ENCODE peak calls at places on chromosomes 12 and 14, in nine cellular contexts. Y is hypothalamus; P is NCI-H748 treated with DMSO at 0.1 percent for 48 hours; D is stimulated activated naive CD4-positive, alpha-beta T cell; J is CD8-positive, alpha-beta T cell; O is astrocyte; M is RWPE1; I is EH; W is H54. A is an unnamed sample.

GRCh38 chr14:71354801-71355200 is 447.5 kb downstream of the PCNX1 start:
- DNase-seq in Y (no peak), P (no peak), D (no peak), J (no peak), O (peak; percentile 69), M (peak; percentile 50), I (peak; percentile 49), W (no peak), A (no peak)

GRCh38 chr12:57164966-57165365 is 17.5 kb upstream of the LRP1-AS start:
- DNase-seq in Y (no peak), P (no peak), D (no peak), J (no peak), O (peak; percentile 59), M (no peak), I (peak; percentile 23), W (peak; percentile 61), A (no peak)

GRCh38 chr14:44448816-44449411 is 58.2 kb downstream of the FSCB start:
- DNase-seq in Y (no peak), P (no peak), D (no peak), J (no peak), O (no peak), M (no peak), I (no peak), W (no peak), A (no peak)

GRCh38 chr14:101122114-101122854 is 218.8 kb upstream of the RTL1 start:
- DNase-seq in Y (no peak), P (no peak), D (no peak), J (peak; percentile 8), O (no peak), M (no peak), I (no peak), W (no peak), A (no peak)

GRCh38 chr14:95133282-95133681 is 24.0 kb downstream of the DICER1 start:
- DNase-seq in Y (no peak), P (no peak), D (no peak), J (no peak), O (no peak), M (no peak), I (no peak), W (no peak), A (no peak)

GRCh38 chr12:1130164-1130563 is 139.1 kb downstream of the ERC1 start:
- DNase-seq in Y (no peak), P (no peak), D (no peak), J (no peak), O (no peak), M (no peak), I (peak; percentile 7), W (no peak), A (no peak)

GRCh38 chr14:55448146-55448614 is 7.8 kb upstream of the TBPL2 start:
- DNase-seq in Y (no peak), P (no peak), D (no peak), J (no peak), O (peak; percentile 97), M (peak; percentile 97), I (peak; percentile 98), W (peak; percentile 60), A (no peak)

GRCh38 chr12:46480282-46480681 is 107.7 kb upstream of the SLC38A2 start:
- DNase-seq in Y (no peak), P (no peak), D (no peak), J (no peak), O (no peak), M (no peak), I (no peak), W (no peak), A (no peak)

GRCh38 chr12:62703011-62703380 is 232.0 kb downstream of the PPM1H start:
- DNase-seq in Y (no peak), P (no peak), D (no peak), J (no peak), O (peak; percentile 81), M (no peak), I (peak; percentile 81), W (no peak), A (no peak)

GRCh38 chr12:6333566-6333965 is 8.3 kb downstream of the TNFRSF1A start:
- DNase-seq in Y (no peak), P (no peak), D (no peak), J (peak; percentile 47), O (peak; percentile 92), M (peak; percentile 69), I (peak; percentile 94), W (peak; percentile 80), A (no peak)

GRCh38 chr12:45415393-45415817 is 199.5 kb downstream of the ANO6 start:
- DNase-seq in Y (no peak), P (no peak), D (no peak), J (no peak), O (peak; percentile 99), M (peak; percentile 93), I (peak; percentile 100), W (peak; percentile 73), A (peak; percentile 73)

GRCh38 chr14:95862243-95862642 is 14.4 kb upstream of the TUNAR start:
- DNase-seq in Y (no peak), P (no peak), D (no peak), J (no peak), O (peak; percentile 8), M (no peak), I (peak; percentile 34), W (no peak), A (no peak)

GRCh38 chr12:22759769-22760674 is 135.1 kb downstream of the ETNK1 start:
- DNase-seq in Y (no peak), P (no peak), D (no peak), J (no peak), O (no peak), M (no peak), I (no peak), W (no peak), A (no peak)

GRCh38 chr12:111715242-111715641 is 29.4 kb downstream of the ACAD10 start:
- DNase-seq in Y (no peak), P (peak; percentile 20), D (no peak), J (no peak), O (peak; percentile 1), M (no peak), I (no peak), W (no peak), A (no peak)

GRCh38 chr14:104577457-104578301 is 1.9 kb upstream of the C14orf180 start:
- DNase-seq in Y (no peak), P (no peak), D (no peak), J (no peak), O (no peak), M (no peak), I (no peak), W (no peak), A (no peak)

GRCh38 chr12:107435072-107435471 is 250.5 kb upstream of the PWP1 start:
- DNase-seq in Y (no peak), P (no peak), D (no peak), J (no peak), O (no peak), M (no peak), I (no peak), W (no peak), A (no peak)

GRCh38 chr12:5739862-5740370 is 205.1 kb downstream of the ANO2 start:
- DNase-seq in Y (no peak), P (no peak), D (no peak), J (no peak), O (no peak), M (no peak), I (no peak), W (no peak), A (peak; percentile 4)

GRCh38 chr14:99727096-99727870 is 43.2 kb downstream of the CYP46A1 start:
- DNase-seq in Y (no peak), P (no peak), D (no peak), J (no peak), O (no peak), M (no peak), I (no peak), W (no peak), A (no peak)

GRCh38 chr14:45150386-45150890 is 14.7 kb downstream of the FANCM start:
- DNase-seq in Y (no peak), P (no peak), D (no peak), J (no peak), O (no peak), M (no peak), I (no peak), W (no peak), A (no peak)

GRCh38 chr12:95740751-95741150 is 49.8 kb downstream of the NTN4 start:
- DNase-seq in Y (no peak), P (no peak), D (no peak), J (no peak), O (no peak), M (peak; percentile 5), I (no peak), W (no peak), A (no peak)

GRCh38 chr12:112676526-112676925 is 115.0 kb upstream of the RPH3A start:
- DNase-seq in Y (no peak), P (no peak), D (no peak), J (no peak), O (no peak), M (no peak), I (no peak), W (no peak), A (no peak)

GRCh38 chr12:15868186-15868585 is 14.0 kb upstream of the STRAP start:
- DNase-seq in Y (no peak), P (no peak), D (no peak), J (no peak), O (no peak), M (no peak), I (no peak), W (no peak), A (no peak)

A was measured in lower leg skin.